ENCODE peak calls at places on chromosome 3, in five cellular contexts. One of them, this sample, is unnamed.

GRCh38 chr3:177300039-177300833 is 103.0 kb upstream of the TBL1XR1 start:
- DNase-seq in K562: peak
- DNase-seq in GM12878: peak
- DNase-seq in HepG2: peak
- DNase-seq in H1: no peak
- DNase-seq in this sample: peak

GRCh38 chr3:128319741-128320141 is 146.9 kb downstream of the DNAJB8 start:
- DNase-seq in GM12878: no peak
- DNase-seq in K562: no peak
- DNase-seq in H1: no peak
- DNase-seq in HepG2: no peak
- DNase-seq in this sample: no peak

GRCh38 chr3:66577804-66578203 is 77.0 kb upstream of the LRIG1 start:
- DNase-seq in GM12878: no peak
- DNase-seq in H1: no peak
- DNase-seq in HepG2: no peak
- DNase-seq in K562: no peak
- DNase-seq in this sample: no peak

GRCh38 chr3:195546130-195546560 is 3.0 kb upstream of the PPP1R2 start:
- DNase-seq in K562: no peak
- DNase-seq in HepG2: peak
- DNase-seq in H1: no peak
- DNase-seq in GM12878: no peak
- DNase-seq in this sample: peak

GRCh38 chr3:41318520-41318919 is 119.2 kb downstream of the CTNNB1 start:
- DNase-seq in GM12878: no peak
- DNase-seq in HepG2: peak
- DNase-seq in H1: no peak
- DNase-seq in K562: no peak
- DNase-seq in this sample: no peak

GRCh38 chr3:137852511-137852910 is 88.4 kb downstream of the SOX14 start:
- DNase-seq in H1: no peak
- DNase-seq in K562: no peak
- DNase-seq in HepG2: no peak
- DNase-seq in GM12878: no peak
- DNase-seq in this sample: no peak

GRCh38 chr3:28244471-28244870 is 3.1 kb downstream of the CMC1 start:
- DNase-seq in GM12878: no peak
- DNase-seq in HepG2: no peak
- DNase-seq in K562: no peak
- DNase-seq in H1: no peak
- DNase-seq in this sample: no peak

GRCh38 chr3:183809209-183809608 is 16.2 kb downstream of the MAP6D1 start:
- DNase-seq in H1: no peak
- DNase-seq in HepG2: no peak
- DNase-seq in GM12878: no peak
- DNase-seq in K562: no peak
- DNase-seq in this sample: no peak

GRCh38 chr3:11037241-11037873 is 44.8 kb downstream of the SLC6A1 start:
- DNase-seq in H1: no peak
- DNase-seq in HepG2: no peak
- DNase-seq in K562: no peak
- DNase-seq in GM12878: no peak
- DNase-seq in this sample: no peak

GRCh38 chr3:115470254-115470653 is 153.1 kb upstream of the GAP43 start:
- DNase-seq in H1: no peak
- DNase-seq in HepG2: no peak
- DNase-seq in GM12878: no peak
- DNase-seq in K562: no peak
- DNase-seq in this sample: no peak

GRCh38 chr3:25483456-25483855 is 55.4 kb downstream of the RARB start:
- DNase-seq in K562: no peak
- DNase-seq in HepG2: no peak
- DNase-seq in GM12878: no peak
- DNase-seq in H1: no peak
- DNase-seq in this sample: no peak

GRCh38 chr3:40096561-40097506 is 212.7 kb upstream of the EIF1B start:
- DNase-seq in H1: no peak
- DNase-seq in GM12878: no peak
- DNase-seq in HepG2: no peak
- DNase-seq in K562: no peak
- DNase-seq in this sample: no peak

GRCh38 chr3:46643701-46644100 is 31.4 kb downstream of the FAM240A start:
- DNase-seq in GM12878: no peak
- DNase-seq in H1: no peak
- DNase-seq in HepG2: no peak
- DNase-seq in K562: no peak
- DNase-seq in this sample: no peak

GRCh38 chr3:128597900-128598299 is 52.7 kb downstream of the RPN1 start:
- DNase-seq in GM12878: no peak
- DNase-seq in K562: no peak
- DNase-seq in HepG2: no peak
- DNase-seq in H1: no peak
- DNase-seq in this sample: no peak

GRCh38 chr3:124313621-124314020 is 321.7 kb upstream of the ROPN1 start:
- DNase-seq in K562: no peak
- DNase-seq in GM12878: no peak
- DNase-seq in H1: no peak
- DNase-seq in HepG2: no peak
- DNase-seq in this sample: no peak

GRCh38 chr3:47758261-47759025 is 23.2 kb downstream of the SMARCC1 start:
- DNase-seq in H1: no peak
- DNase-seq in HepG2: no peak
- DNase-seq in K562: no peak
- DNase-seq in GM12878: no peak
- DNase-seq in this sample: no peak

GRCh38 chr3:133888739-133889340 is 6.8 kb downstream of the RAB6B start:
- DNase-seq in K562: no peak
- DNase-seq in H1: no peak
- DNase-seq in HepG2: no peak
- DNase-seq in GM12878: no peak
- DNase-seq in this sample: no peak

DNA sequence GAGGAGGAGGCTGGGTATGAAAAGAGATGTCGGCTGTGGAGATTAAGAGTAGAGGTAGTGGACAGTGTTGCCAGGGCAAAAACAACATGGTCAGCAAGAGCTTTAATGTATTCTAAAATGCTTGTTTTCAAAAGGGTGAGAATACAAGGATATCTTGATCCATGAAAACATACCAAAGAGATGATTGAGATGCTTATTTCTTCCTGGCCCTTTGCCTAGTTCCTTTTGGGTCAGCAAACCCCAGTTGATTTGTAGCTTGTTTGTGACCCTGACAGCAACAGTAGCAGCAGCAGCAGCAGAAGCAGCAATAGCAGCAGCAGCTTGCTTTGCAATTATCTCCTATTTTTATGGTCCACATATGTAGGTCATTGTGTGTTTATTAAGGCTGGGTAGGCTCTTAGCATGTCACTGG is 337.3 kb downstream of the LPP start:
- DNase-seq in GM12878: no peak
- DNase-seq in K562: no peak
- DNase-seq in H1: no peak
- DNase-seq in HepG2: no peak
- DNase-seq in this sample: no peak
- TF ChIP-seq HDAC2 in GM12878: no peak
- TF ChIP-seq HDAC2 in K562: no peak
- TF ChIP-seq HDAC2 in H1: no peak
- TF ChIP-seq HDAC2 in HepG2: no peak
- TF ChIP-seq HDAC2 in this sample: no peak

DNA sequence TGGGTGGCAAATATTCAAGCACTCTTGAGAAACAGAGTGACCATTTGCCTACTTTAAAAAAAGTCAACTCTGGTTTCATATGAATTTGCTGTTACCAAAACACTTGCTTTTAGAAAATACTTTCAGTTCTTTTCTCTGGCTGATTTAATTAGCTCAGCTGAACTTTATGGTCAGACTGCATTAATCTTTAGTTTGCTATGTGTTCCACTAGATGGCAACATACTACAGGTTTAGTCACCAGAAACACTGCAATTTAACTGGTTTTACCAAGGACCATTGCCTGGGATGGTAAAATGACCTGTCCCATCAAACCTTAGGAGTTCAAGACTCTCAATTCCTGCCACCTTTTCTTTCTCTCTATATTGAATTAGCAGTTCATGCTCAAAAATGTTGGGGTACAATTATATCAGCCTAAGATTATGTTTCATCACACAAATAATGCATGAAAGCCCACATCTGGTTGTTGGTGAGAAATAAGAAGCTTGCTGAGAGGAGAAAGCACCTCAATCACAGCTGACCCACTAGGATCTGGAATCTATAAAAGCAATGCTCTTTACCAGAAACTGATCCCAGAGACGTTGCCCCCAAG is 14.2 kb downstream of the EIF4E3 start:
- DNase-seq in GM12878: peak
- DNase-seq in HepG2: peak
- DNase-seq in K562: peak
- DNase-seq in H1: no peak
- DNase-seq in this sample: peak
- TF ChIP-seq HDAC2 in GM12878: no peak
- TF ChIP-seq HDAC2 in HepG2: no peak
- TF ChIP-seq HDAC2 in K562: no peak
- TF ChIP-seq HDAC2 in H1: no peak
- TF ChIP-seq HDAC2 in this sample: no peak

GRCh38 chr3:15099364-15100098 is 583 bp upstream of the RBSN start:
- DNase-seq in GM12878: no peak
- DNase-seq in HepG2: no peak
- DNase-seq in K562: peak
- DNase-seq in H1: no peak
- DNase-seq in this sample: no peak
- TF ChIP-seq HDAC2 in GM12878: no peak
- TF ChIP-seq HDAC2 in HepG2: no peak
- TF ChIP-seq HDAC2 in K562: no peak
- TF ChIP-seq HDAC2 in H1: no peak
- TF ChIP-seq HDAC2 in this sample: no peak

GRCh38 chr3:22091329-22091728 is 340.3 kb upstream of the ZNF385D start:
- DNase-seq in GM12878: no peak
- DNase-seq in H1: no peak
- DNase-seq in K562: no peak
- DNase-seq in HepG2: no peak
- DNase-seq in this sample: no peak

DNA sequence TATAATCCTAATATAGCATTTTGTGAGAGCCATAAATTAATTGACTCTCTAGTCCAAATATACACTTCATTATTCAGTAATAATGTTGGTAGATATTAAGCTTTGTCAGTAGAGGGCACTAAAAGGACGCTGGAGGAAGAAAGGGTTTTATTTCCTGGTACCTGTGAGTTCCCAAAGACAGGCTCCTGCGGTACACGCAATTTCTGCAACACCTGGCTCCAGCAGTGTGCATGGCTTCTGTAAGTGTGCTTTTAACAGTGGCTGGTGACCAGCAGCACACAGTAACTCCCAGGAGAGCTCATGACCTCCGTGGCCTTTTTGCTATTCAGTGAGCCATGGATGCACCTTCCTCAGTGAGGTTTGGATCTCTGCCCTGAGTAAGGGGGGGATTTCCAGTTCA is 338.3 kb upstream of the ZNF385D start:
- DNase-seq in GM12878: peak
- DNase-seq in HepG2: peak
- DNase-seq in H1: no peak
- DNase-seq in K562: no peak
- DNase-seq in this sample: peak
- TF ChIP-seq HDAC2 in GM12878: no peak
- TF ChIP-seq HDAC2 in HepG2: no peak
- TF ChIP-seq HDAC2 in H1: no peak
- TF ChIP-seq HDAC2 in K562: no peak
- TF ChIP-seq HDAC2 in this sample: no peak

This sample was measured in A549.